ENCODE peak calls at places on chromosome 7, in five cellular contexts. C is Caki2, T is hepatocyte, X is RKO, O is HEK293T. U is an unnamed sample.

GRCh38 chr7:26151096-26151495 is 902 bp upstream of the NFE2L3 start:
- DNase-seq in C (no peak), T (no peak), X (no peak), O (no peak), U (no peak)

GRCh38 chr7:38102486-38102885 is 75.6 kb upstream of the STARD3NL start:
- DNase-seq in C (no peak), T (no peak), X (no peak), O (no peak), U (no peak)

GRCh38 chr7:57399251-57399940 is 50.6 kb upstream of the ZNF716 start:
- DNase-seq in C (no peak), T (no peak), X (no peak), O (no peak), U (no peak)

GRCh38 chr7:1380211-1380815 is 79.0 kb downstream of the MICALL2 start:
- DNase-seq in C (no peak), T (no peak), X (no peak), O (no peak), U (no peak)

GRCh38 chr7:27312820-27313219 is 70.2 kb downstream of the EVX1 start:
- DNase-seq in C (no peak), T (no peak), X (no peak), O (no peak), U (no peak)

GRCh38 chr7:155922507-155922841 is 110.2 kb upstream of the SHH start:
- DNase-seq in C (no peak), T (no peak), X (no peak), O (no peak), U (no peak)

GRCh38 chr7:12638851-12639467 is 48.5 kb upstream of the ARL4A start:
- DNase-seq in C (peak; percentile 36), T (peak; percentile 34), X (peak; percentile 53), O (peak; percentile 14), U (peak; percentile 56)

GRCh38 chr7:139118803-139119485 is 9.4 kb upstream of the ZC3HAV1 start:
- DNase-seq in C (peak; percentile 51), T (peak; percentile 46), X (no peak), O (peak; percentile 64), U (no peak)

GRCh38 chr7:76514926-76515325 is 4.6 kb downstream of the UPK3B start:
- DNase-seq in C (no peak), T (no peak), X (no peak), O (peak; percentile 2), U (no peak)

GRCh38 chr7:25913574-25914224 is 238.3 kb upstream of the NFE2L3 start:
- DNase-seq in C (no peak), T (no peak), X (no peak), O (no peak), U (no peak)

GRCh38 chr7:19442016-19442785 is 266.6 kb downstream of the POLR1F start:
- DNase-seq in C (peak; percentile 28), T (peak; percentile 60), X (peak; percentile 32), O (peak; percentile 47), U (no peak)

GRCh38 chr7:158683541-158683940 is 21.1 kb downstream of the NCAPG2 start:
- DNase-seq in C (no peak), T (no peak), X (no peak), O (no peak), U (no peak)

GRCh38 chr7:123727071-123727837 is 21.5 kb downstream of the WASL start:
- DNase-seq in C (peak; percentile 84), T (peak; percentile 12), X (no peak), O (no peak), U (no peak)

GRCh38 chr7:31550432-31550831 is 36.5 kb downstream of the ITPRID1 start:
- DNase-seq in C (no peak), T (no peak), X (no peak), O (no peak), U (no peak)

GRCh38 chr7:132112632-132113031 is 463.6 kb downstream of the PLXNA4 start:
- DNase-seq in C (no peak), T (no peak), X (no peak), O (no peak), U (no peak)

GRCh38 chr7:158454631-158455030 is 133.0 kb downstream of the PTPRN2 start:
- DNase-seq in C (no peak), T (no peak), X (no peak), O (no peak), U (no peak)